ENCODE peak calls at places on chromosomes 5 and 9, in six cellular contexts. Z is H9, Y is activated T-cell treated with anti-CD3 and anti-CD28 coated beads for 1 hour, I is heart left ventricle, U is HT1080, C is NCI-H1436. N is an unnamed sample.

GRCh38 chr5:126376443-126376842 is 46.8 kb upstream of the GRAMD2B start:
- DNase-seq in C (no peak), U (no peak), I (no peak), Z (no peak), Y (no peak), N (no peak)

GRCh38 chr5:132013006-132013689 is 1.7 kb upstream of the ACSL6 start:
- DNase-seq in U (no peak), Y (no peak), C (no peak), Z (peak), I (peak), N (no peak)

GRCh38 chr5:158599132-158599531 is 500.6 kb downstream of the EBF1 start:
- DNase-seq in Z (no peak), U (peak), C (no peak), I (peak), Y (no peak), N (no peak)

GRCh38 chr9:84862786-84863185 is 193.3 kb downstream of the NTRK2 start:
- DNase-seq in Y (no peak), Z (peak), I (no peak), U (peak), C (no peak), N (no peak)

GRCh38 chr5:964821-965220 is 43.8 kb upstream of the NKD2 start:
- DNase-seq in Y (no peak), U (no peak), I (no peak), Z (no peak), C (no peak), N (no peak)

GRCh38 chr9:74333633-74334032 is 163.5 kb upstream of the RORB start:
- DNase-seq in Z (no peak), I (no peak), C (no peak), Y (no peak), U (no peak), N (no peak)

GRCh38 chr5:31726952-31727351 is 88.0 kb downstream of the PDZD2 start:
- DNase-seq in Y (no peak), C (no peak), I (no peak), Z (no peak), U (no peak), N (no peak)

GRCh38 chr5:141811287-141812155 is 66.7 kb downstream of the PCDH1 start:
- DNase-seq in Y (peak), U (no peak), Z (peak), C (peak), I (no peak), N (no peak)

GRCh38 chr9:134663753-134664415 is 22.3 kb downstream of the COL5A1 start:
- DNase-seq in U (no peak), C (no peak), Y (no peak), I (no peak), Z (no peak), N (no peak)

GRCh38 chr5:172868924-172869565 is 35.0 kb downstream of the ERGIC1 start:
- DNase-seq in U (peak), I (peak), C (no peak), Z (no peak), Y (no peak), N (peak)

GRCh38 chr9:79492092-79492995 is 79.4 kb upstream of the TLE4 start:
- DNase-seq in Y (no peak), U (peak), C (no peak), Z (no peak), I (no peak), N (no peak)

GRCh38 chr9:110028281-110029075 is 179.5 kb downstream of the C9orf152 start:
- DNase-seq in I (no peak), C (no peak), Y (no peak), Z (no peak), U (no peak), N (no peak)

GRCh38 chr5:168525856-168526255 is 3.2 kb upstream of the FBLL1 start:
- DNase-seq in Y (no peak), C (no peak), Z (no peak), U (no peak), I (no peak), N (no peak)

GRCh38 chr5:93342563-93343061 is 238.4 kb downstream of the NR2F1-AS1 start:
- DNase-seq in U (no peak), Y (no peak), C (no peak), Z (no peak), I (no peak), N (no peak)

GRCh38 chr5:169706758-169707450 is 69.8 kb downstream of the DOCK2 start:
- DNase-seq in Y (no peak), C (no peak), Z (no peak), U (peak), I (no peak), N (no peak)

GRCh38 chr5:167485395-167485794 is 806.0 kb upstream of the WWC1 start:
- DNase-seq in Y (no peak), C (no peak), U (peak), Z (no peak), I (no peak), N (no peak)

GRCh38 chr5:14467251-14467650 is 114.3 kb upstream of the OTULINL start:
- DNase-seq in C (no peak), Y (no peak), U (no peak), I (no peak), Z (no peak), N (no peak)

GRCh38 chr5:162817381-162817780 is 620.0 kb upstream of the CCNG1 start:
- DNase-seq in Y (no peak), Z (no peak), I (no peak), U (peak), C (no peak), N (no peak)

GRCh38 chr9:135215571-135216161 is 128.2 kb downstream of the OLFM1 start:
- DNase-seq in C (no peak), Y (no peak), Z (no peak), I (peak), U (no peak), N (no peak)

GRCh38 chr9:34363619-34364351 is 12.9 kb downstream of the MYORG start:
- DNase-seq in I (peak), Z (peak), U (no peak), C (no peak), Y (no peak), N (no peak)

GRCh38 chr5:170552486-170553122 is 48.8 kb downstream of the KCNIP1 start:
- DNase-seq in Y (no peak), I (peak), U (peak), C (no peak), Z (peak), N (no peak)

GRCh38 chr9:122180633-122181032 is 20.9 kb downstream of the MORN5 start:
- DNase-seq in Y (no peak), U (peak), Z (no peak), C (peak), I (no peak), N (no peak)

GRCh38 chr9:95912773-95913172 is 37.3 kb downstream of the ERCC6L2 start:
- DNase-seq in I (no peak), Z (no peak), U (no peak), Y (no peak), C (no peak), N (no peak)

GRCh38 chr5:153658151-153658550 is 167.7 kb downstream of the GRIA1 start:
- DNase-seq in I (no peak), U (no peak), Z (no peak), C (no peak), Y (no peak), N (no peak)

GRCh38 chr5:72107874-72108199 is 562 bp downstream of the MAP1B start:
- DNase-seq in U (peak), Z (no peak), C (no peak), Y (no peak), I (no peak), N (no peak)

GRCh38 chr5:67350185-67350584 is 153.6 kb upstream of the CD180 start:
- DNase-seq in I (no peak), Y (no peak), Z (no peak), U (no peak), C (peak), N (no peak)

GRCh38 chr9:20685769-20686168 is 1.7 kb downstream of the FOCAD start:
- DNase-seq in Y (no peak), U (no peak), Z (no peak), I (no peak), C (no peak), N (no peak)